ENCODE peak calls at places on chromosomes 6 and 20, in four cellular contexts. V is activated B cell treated with CpG ODN at 0.5 μM for 24 hours; F is gastroesophageal sphincter; U is activated CD8-positive, alpha-beta T cell treated with anti-CD3 and anti-CD28 coated beads for 36 hours. C is an unnamed sample.

GRCh38 chr6:87308970-87309369 is 13.4 kb upstream of the SMIM8 start:
- ATAC-seq in V (no peak), F (no peak), U (no peak), C (no peak)

GRCh38 chr6:84623956-84624680 is 140.3 kb downstream of the TBX18 start:
- ATAC-seq in V (no peak), F (no peak), U (no peak), C (no peak)

GRCh38 chr20:38158701-38159325 is 6.3 kb downstream of the TGM2 start:
- ATAC-seq in V (no peak), F (peak), U (no peak), C (peak)

GRCh38 chr6:130945401-130945919 is 117.6 kb downstream of the EPB41L2 start:
- ATAC-seq in V (no peak), F (no peak), U (no peak), C (no peak)

GRCh38 chr20:62215020-62215990 is 4.8 kb downstream of the HRH3 start:
- ATAC-seq in V (no peak), F (no peak), U (no peak), C (no peak)

GRCh38 chr6:95593025-95593424 is 15.7 kb downstream of the MANEA start:
- ATAC-seq in V (no peak), F (no peak), U (no peak), C (no peak)

GRCh38 chr6:85385636-85386315 is 64.1 kb upstream of the NT5E start:
- ATAC-seq in V (no peak), F (no peak), U (no peak), C (no peak)

GRCh38 chr6:100096936-100097335 is 102.9 kb upstream of the MCHR2 start:
- ATAC-seq in V (no peak), F (no peak), U (no peak), C (no peak)

GRCh38 chr6:109351231-109352132 is 30.8 kb downstream of the CD164 start:
- ATAC-seq in V (no peak), F (no peak), U (peak), C (no peak)

GRCh38 chr20:19726126-19726525 is 31.9 kb upstream of the RIN2 start:
- ATAC-seq in V (no peak), F (peak), U (no peak), C (peak)

GRCh38 chr6:149147939-149148718 is 169.4 kb upstream of the TAB2 start:
- ATAC-seq in V (no peak), F (no peak), U (peak), C (no peak)

GRCh38 chr6:35017461-35018183 is 123.5 kb downstream of the TCP11 start:
- ATAC-seq in V (no peak), F (peak), U (no peak), C (peak)

GRCh38 chr20:2357114-2357513 is 23.6 kb upstream of the TGM6 start:
- ATAC-seq in V (no peak), F (no peak), U (no peak), C (no peak)

GRCh38 chr6:15431762-15432495 is 186.1 kb downstream of the JARID2 start:
- ATAC-seq in V (no peak), F (no peak), U (no peak), C (peak)

GRCh38 chr6:131728296-131728939 is 17.6 kb upstream of the CTAGE9 start:
- ATAC-seq in V (no peak), F (no peak), U (no peak), C (no peak)

GRCh38 chr6:32825966-32826365 is 9.2 kb upstream of the HLA-DOB start:
- ATAC-seq in V (no peak), F (peak), U (no peak), C (no peak)

GRCh38 chr6:163965426-163966348 is 551.2 kb downstream of the QKI start:
- ATAC-seq in V (no peak), F (no peak), U (no peak), C (no peak)

GRCh38 chr6:118620202-118620601 is 31.2 kb downstream of the CEP85L start:
- ATAC-seq in V (no peak), F (no peak), U (no peak), C (no peak)

GRCh38 chr6:135088232-135088760 is 33.7 kb upstream of the HBS1L start:
- ATAC-seq in V (no peak), F (no peak), U (peak), C (no peak)

GRCh38 chr6:7878401-7878964 is 32.1 kb downstream of the TXNDC5 start:
- ATAC-seq in V (no peak), F (no peak), U (no peak), C (peak)

GRCh38 chr6:92011681-92012245 is 1407.6 kb downstream of the EPHA7 start:
- ATAC-seq in V (no peak), F (no peak), U (no peak), C (no peak)

GRCh38 chr20:25462166-25462565 is 54.7 kb downstream of the GINS1 start:
- ATAC-seq in V (no peak), F (peak), U (no peak), C (no peak)

GRCh38 chr6:110509617-110510231 is 33.3 kb upstream of the SLC22A16 start:
- ATAC-seq in V (no peak), F (no peak), U (peak), C (peak)

GRCh38 chr6:163259689-163260088 is 154.8 kb upstream of the QKI start:
- ATAC-seq in V (no peak), F (peak), U (no peak), C (no peak)

GRCh38 chr6:31805939-31806469 is 762 bp downstream of the LSM2 start:
- ATAC-seq in V (peak), F (peak), U (peak), C (peak)

GRCh38 chr6:154403803-154404202 is 47.2 kb upstream of the IPCEF1 start:
- ATAC-seq in V (no peak), F (peak), U (no peak), C (no peak)

GRCh38 chr20:4062721-4063606 is 47.6 kb upstream of the RNF24 start:
- ATAC-seq in V (no peak), F (no peak), U (no peak), C (no peak)

GRCh38 chr20:50248104-50248631 is 57.5 kb downstream of the CEBPB start:
- ATAC-seq in V (no peak), F (peak), U (no peak), C (peak)

GRCh38 chr20:22371843-22372242 is 212.5 kb downstream of the FOXA2 start:
- ATAC-seq in V (peak), F (no peak), U (peak), C (no peak)

GRCh38 chr20:10783660-10784336 is 110.0 kb upstream of the JAG1 start:
- ATAC-seq in V (no peak), F (no peak), U (no peak), C (peak)

GRCh38 chr6:151497935-151498726 is 4.3 kb downstream of the CCDC170 start:
- ATAC-seq in V (no peak), F (no peak), U (no peak), C (no peak)

GRCh38 chr20:884983-885952 is 30.9 kb downstream of the ANGPT4 start:
- ATAC-seq in V (no peak), F (no peak), U (peak), C (peak)

GRCh38 chr6:23736577-23736976 is 389.4 kb upstream of the NRSN1 start:
- ATAC-seq in V (no peak), F (no peak), U (no peak), C (no peak)

GRCh38 chr6:139926711-139927110 is 552.3 kb upstream of the CITED2 start:
- ATAC-seq in V (no peak), F (no peak), U (no peak), C (no peak)

GRCh38 chr20:3800256-3800877 is 4.3 kb downstream of the CDC25B start:
- ATAC-seq in V (no peak), F (no peak), U (no peak), C (no peak)

GRCh38 chr6:28710466-28711191 is 184.9 kb downstream of the GPX5 start:
- ATAC-seq in V (no peak), F (no peak), U (peak), C (no peak)

GRCh38 chr20:35311409-35311808 is 19.2 kb upstream of the FAM83C start:
- ATAC-seq in V (no peak), F (no peak), U (peak), C (peak)

GRCh38 chr20:1330075-1330830 is 1.3 kb upstream of the SDCBP2 start:
- ATAC-seq in V (peak), F (peak), U (peak), C (peak)